ENCODE peak calls at places on chromosomes 3 and 15, in nine cellular contexts. One of them, this sample, is unnamed.
A peak's percentile ranks its signal among the peaks of the same experiment; 100 is the strongest.

GRCh38 chr3:72050048-72050632 is 265.2 kb upstream of the PROK2 start:
- DNase-seq in stomach: no peak
- DNase-seq in heart left ventricle: no peak
- DNase-seq in esophagus muscularis mucosa: no peak
- DNase-seq in body of pancreas: no peak
- DNase-seq in Peyer's patch: no peak
- DNase-seq in IMR-90: no peak
- DNase-seq in right lobe of liver: no peak
- DNase-seq in adrenal gland: no peak
- DNase-seq in this sample: no peak

GRCh38 chr3:108555966-108556581 is 33.2 kb downstream of the CIP2A start:
- DNase-seq in stomach: no peak
- DNase-seq in heart left ventricle: no peak
- DNase-seq in esophagus muscularis mucosa: no peak
- DNase-seq in body of pancreas: no peak
- DNase-seq in Peyer's patch: no peak
- DNase-seq in IMR-90: no peak
- DNase-seq in right lobe of liver: no peak
- DNase-seq in adrenal gland: no peak
- DNase-seq in this sample: no peak

GRCh38 chr3:8981296-8981695 is 18.0 kb upstream of the RAD18 start:
- DNase-seq in stomach: no peak
- DNase-seq in heart left ventricle: no peak
- DNase-seq in esophagus muscularis mucosa: no peak
- DNase-seq in body of pancreas: no peak
- DNase-seq in Peyer's patch: no peak
- DNase-seq in IMR-90: no peak
- DNase-seq in right lobe of liver: no peak
- DNase-seq in adrenal gland: no peak
- DNase-seq in this sample: no peak

GRCh38 chr3:38454884-38455638 is 1.4 kb downstream of the ACVR2B start:
- DNase-seq in stomach: peak; percentile 87
- DNase-seq in heart left ventricle: peak; percentile 82
- DNase-seq in esophagus muscularis mucosa: no peak
- DNase-seq in body of pancreas: peak; percentile 92
- DNase-seq in Peyer's patch: peak; percentile 83
- DNase-seq in IMR-90: peak; percentile 27
- DNase-seq in right lobe of liver: peak; percentile 91
- DNase-seq in adrenal gland: peak; percentile 87
- DNase-seq in this sample: peak; percentile 88

GRCh38 chr3:24477090-24477656 is 17.5 kb downstream of the THRB start:
- DNase-seq in stomach: no peak
- DNase-seq in heart left ventricle: no peak
- DNase-seq in esophagus muscularis mucosa: no peak
- DNase-seq in body of pancreas: no peak
- DNase-seq in Peyer's patch: no peak
- DNase-seq in IMR-90: no peak
- DNase-seq in right lobe of liver: no peak
- DNase-seq in adrenal gland: no peak
- DNase-seq in this sample: no peak

GRCh38 chr3:52532838-52533622 is 627 bp downstream of the NT5DC2 start:
- DNase-seq in stomach: peak; percentile 32
- DNase-seq in heart left ventricle: peak; percentile 48
- DNase-seq in esophagus muscularis mucosa: no peak
- DNase-seq in body of pancreas: no peak
- DNase-seq in Peyer's patch: peak; percentile 54
- DNase-seq in IMR-90: no peak
- DNase-seq in right lobe of liver: peak; percentile 49
- DNase-seq in adrenal gland: peak; percentile 52
- DNase-seq in this sample: no peak

GRCh38 chr15:36808401-36809160 is 229.2 kb downstream of the CDIN1 start:
- DNase-seq in stomach: peak; percentile 37
- DNase-seq in heart left ventricle: no peak
- DNase-seq in esophagus muscularis mucosa: no peak
- DNase-seq in body of pancreas: peak; percentile 61
- DNase-seq in Peyer's patch: no peak
- DNase-seq in IMR-90: peak; percentile 25
- DNase-seq in right lobe of liver: peak; percentile 85
- DNase-seq in adrenal gland: peak; percentile 14
- DNase-seq in this sample: peak; percentile 26

GRCh38 chr3:18225709-18226108 is 199.4 kb downstream of the SATB1 start:
- DNase-seq in stomach: no peak
- DNase-seq in heart left ventricle: no peak
- DNase-seq in esophagus muscularis mucosa: no peak
- DNase-seq in body of pancreas: no peak
- DNase-seq in Peyer's patch: no peak
- DNase-seq in IMR-90: no peak
- DNase-seq in right lobe of liver: no peak
- DNase-seq in adrenal gland: no peak
- DNase-seq in this sample: no peak

GRCh38 chr15:83890584-83890983 is 236.7 kb downstream of the ADAMTSL3 start:
- DNase-seq in stomach: no peak
- DNase-seq in heart left ventricle: peak; percentile 14
- DNase-seq in esophagus muscularis mucosa: no peak
- DNase-seq in body of pancreas: no peak
- DNase-seq in Peyer's patch: no peak
- DNase-seq in IMR-90: no peak
- DNase-seq in right lobe of liver: no peak
- DNase-seq in adrenal gland: no peak
- DNase-seq in this sample: peak; percentile 31

GRCh38 chr3:87260270-87260669 is 16.1 kb downstream of the POU1F1 start:
- DNase-seq in stomach: peak; percentile 38
- DNase-seq in heart left ventricle: no peak
- DNase-seq in esophagus muscularis mucosa: no peak
- DNase-seq in body of pancreas: peak; percentile 75
- DNase-seq in Peyer's patch: peak; percentile 67
- DNase-seq in IMR-90: peak; percentile 51
- DNase-seq in right lobe of liver: no peak
- DNase-seq in adrenal gland: peak; percentile 30
- DNase-seq in this sample: peak; percentile 26

GRCh38 chr15:77002954-77003912 is 8.3 kb downstream of the PSTPIP1 start:
- DNase-seq in stomach: peak; percentile 53
- DNase-seq in heart left ventricle: peak; percentile 55
- DNase-seq in esophagus muscularis mucosa: no peak
- DNase-seq in body of pancreas: no peak
- DNase-seq in Peyer's patch: peak; percentile 92
- DNase-seq in IMR-90: no peak
- DNase-seq in right lobe of liver: no peak
- DNase-seq in adrenal gland: peak; percentile 72
- DNase-seq in this sample: no peak

GRCh38 chr3:9947025-9947995 is 4.9 kb downstream of the PRRT3 start:
- DNase-seq in stomach: peak; percentile 81
- DNase-seq in heart left ventricle: peak; percentile 65
- DNase-seq in esophagus muscularis mucosa: no peak
- DNase-seq in body of pancreas: peak; percentile 88
- DNase-seq in Peyer's patch: peak; percentile 75
- DNase-seq in IMR-90: peak; percentile 33
- DNase-seq in right lobe of liver: peak; percentile 86
- DNase-seq in adrenal gland: peak; percentile 82
- DNase-seq in this sample: peak; percentile 74

GRCh38 chr3:119292666-119293065 is 1.5 kb upstream of the ARHGAP31 start:
- DNase-seq in stomach: no peak
- DNase-seq in heart left ventricle: no peak
- DNase-seq in esophagus muscularis mucosa: peak; percentile 24
- DNase-seq in body of pancreas: no peak
- DNase-seq in Peyer's patch: no peak
- DNase-seq in IMR-90: no peak
- DNase-seq in right lobe of liver: no peak
- DNase-seq in adrenal gland: no peak
- DNase-seq in this sample: no peak

GRCh38 chr3:183468424-183468823 is 40.0 kb upstream of the MCF2L2 start:
- DNase-seq in stomach: no peak
- DNase-seq in heart left ventricle: no peak
- DNase-seq in esophagus muscularis mucosa: no peak
- DNase-seq in body of pancreas: no peak
- DNase-seq in Peyer's patch: no peak
- DNase-seq in IMR-90: no peak
- DNase-seq in right lobe of liver: no peak
- DNase-seq in adrenal gland: no peak
- DNase-seq in this sample: no peak

GRCh38 chr3:11145888-11146287 is 8.4 kb upstream of the HRH1 start:
- DNase-seq in stomach: no peak
- DNase-seq in heart left ventricle: no peak
- DNase-seq in esophagus muscularis mucosa: no peak
- DNase-seq in body of pancreas: no peak
- DNase-seq in Peyer's patch: no peak
- DNase-seq in IMR-90: peak; percentile 95
- DNase-seq in right lobe of liver: no peak
- DNase-seq in adrenal gland: no peak
- DNase-seq in this sample: no peak

GRCh38 chr3:37689645-37690356 is 171.9 kb upstream of the CTDSPL start:
- DNase-seq in stomach: no peak
- DNase-seq in heart left ventricle: no peak
- DNase-seq in esophagus muscularis mucosa: no peak
- DNase-seq in body of pancreas: no peak
- DNase-seq in Peyer's patch: no peak
- DNase-seq in IMR-90: no peak
- DNase-seq in right lobe of liver: no peak
- DNase-seq in adrenal gland: no peak
- DNase-seq in this sample: no peak

GRCh38 chr3:15272431-15273196 is 59.8 kb downstream of the SH3BP5 start:
- DNase-seq in stomach: no peak
- DNase-seq in heart left ventricle: no peak
- DNase-seq in esophagus muscularis mucosa: no peak
- DNase-seq in body of pancreas: no peak
- DNase-seq in Peyer's patch: peak; percentile 47
- DNase-seq in IMR-90: no peak
- DNase-seq in right lobe of liver: peak; percentile 45
- DNase-seq in adrenal gland: peak; percentile 31
- DNase-seq in this sample: no peak

GRCh38 chr3:126782554-126782953 is 78.5 kb downstream of the CHCHD6 start:
- DNase-seq in stomach: no peak
- DNase-seq in heart left ventricle: no peak
- DNase-seq in esophagus muscularis mucosa: no peak
- DNase-seq in body of pancreas: no peak
- DNase-seq in Peyer's patch: peak; percentile 53
- DNase-seq in IMR-90: peak; percentile 87
- DNase-seq in right lobe of liver: no peak
- DNase-seq in adrenal gland: no peak
- DNase-seq in this sample: no peak
- H3K4me3 ChIP-seq in stomach: no peak overlapping the region
- H3K4me3 ChIP-seq in heart left ventricle: no peak overlapping the region
- H3K4me3 ChIP-seq in esophagus muscularis mucosa: no peak overlapping the region
- H3K4me3 ChIP-seq in body of pancreas: no peak overlapping the region
- H3K4me3 ChIP-seq in Peyer's patch: no peak overlapping the region
- H3K4me3 ChIP-seq in IMR-90: no peak overlapping the region
- H3K4me3 ChIP-seq in right lobe of liver: no peak overlapping the region
- H3K4me3 ChIP-seq in adrenal gland: no peak overlapping the region
- H3K4me3 ChIP-seq in this sample: no peak overlapping the region

GRCh38 chr3:58009026-58009748 is 965 bp downstream of the FLNB start:
- DNase-seq in stomach: peak; percentile 48
- DNase-seq in heart left ventricle: peak; percentile 28
- DNase-seq in esophagus muscularis mucosa: no peak
- DNase-seq in body of pancreas: peak; percentile 52
- DNase-seq in Peyer's patch: peak; percentile 77
- DNase-seq in IMR-90: no peak
- DNase-seq in right lobe of liver: peak; percentile 63
- DNase-seq in adrenal gland: no peak
- DNase-seq in this sample: no peak
- H3K4me1 ChIP-seq in stomach: peaks cover 62% of the 10 kb centered on the region
- H3K4me1 ChIP-seq in heart left ventricle: peaks cover 12% of the 10 kb centered on the region
- H3K4me1 ChIP-seq in esophagus muscularis mucosa: peaks cover 31% of the 10 kb centered on the region
- H3K4me1 ChIP-seq in body of pancreas: peaks cover 42% of the 10 kb centered on the region
- H3K4me1 ChIP-seq in Peyer's patch: no peaks in the 10 kb centered on the region
- H3K4me1 ChIP-seq in IMR-90: peaks cover 24% of the 10 kb centered on the region
- H3K4me1 ChIP-seq in right lobe of liver: no peaks in the 10 kb centered on the region
- H3K4me1 ChIP-seq in adrenal gland: peaks cover 22% of the 10 kb centered on the region
- H3K4me1 ChIP-seq in this sample: peaks cover 22% of the 10 kb centered on the region

GRCh38 chr3:41198950-41199865 is at the start of gene CTNNB1:
- DNase-seq in stomach: peak; percentile 95
- DNase-seq in heart left ventricle: peak; percentile 94
- DNase-seq in esophagus muscularis mucosa: peak; percentile 98
- DNase-seq in body of pancreas: peak; percentile 94
- DNase-seq in Peyer's patch: peak; percentile 97
- DNase-seq in IMR-90: peak; percentile 95
- DNase-seq in right lobe of liver: peak; percentile 94
- DNase-seq in adrenal gland: peak; percentile 93
- DNase-seq in this sample: peak; percentile 94
- TF ChIP-seq POLR2A in stomach: peak; percentile 98
- TF ChIP-seq POLR2A in heart left ventricle: peak; percentile 93
- TF ChIP-seq POLR2A in esophagus muscularis mucosa: peak; percentile 92
- TF ChIP-seq POLR2A in body of pancreas: peak; percentile 100
- TF ChIP-seq POLR2A in Peyer's patch: peak; percentile 99
- TF ChIP-seq POLR2A in IMR-90: peak; percentile 99
- TF ChIP-seq POLR2A in right lobe of liver: peak; percentile 99
- TF ChIP-seq POLR2A in adrenal gland: peak; percentile 99
- TF ChIP-seq POLR2A in this sample: peak; percentile 90

GRCh38 chr3:169144691-169145090 is 518.8 kb downstream of the MECOM start:
- DNase-seq in stomach: no peak
- DNase-seq in heart left ventricle: no peak
- DNase-seq in esophagus muscularis mucosa: no peak
- DNase-seq in body of pancreas: no peak
- DNase-seq in Peyer's patch: no peak
- DNase-seq in IMR-90: peak; percentile 26
- DNase-seq in right lobe of liver: no peak
- DNase-seq in adrenal gland: no peak
- DNase-seq in this sample: no peak

GRCh38 chr3:169144271-169144670 is 519.2 kb downstream of the MECOM start:
- DNase-seq in stomach: no peak
- DNase-seq in heart left ventricle: no peak
- DNase-seq in esophagus muscularis mucosa: no peak
- DNase-seq in body of pancreas: no peak
- DNase-seq in Peyer's patch: no peak
- DNase-seq in IMR-90: no peak
- DNase-seq in right lobe of liver: no peak
- DNase-seq in adrenal gland: no peak
- DNase-seq in this sample: no peak

GRCh38 chr3:169146112-169146665 is 517.3 kb downstream of the MECOM start:
- DNase-seq in stomach: peak; percentile 73
- DNase-seq in heart left ventricle: peak; percentile 45
- DNase-seq in esophagus muscularis mucosa: no peak
- DNase-seq in body of pancreas: peak; percentile 81
- DNase-seq in Peyer's patch: peak; percentile 61
- DNase-seq in IMR-90: peak; percentile 64
- DNase-seq in right lobe of liver: peak; percentile 58
- DNase-seq in adrenal gland: no peak
- DNase-seq in this sample: peak; percentile 68

GRCh38 chr3:169145551-169145950 is 518.0 kb downstream of the MECOM start:
- DNase-seq in stomach: no peak
- DNase-seq in heart left ventricle: no peak
- DNase-seq in esophagus muscularis mucosa: no peak
- DNase-seq in body of pancreas: no peak
- DNase-seq in Peyer's patch: no peak
- DNase-seq in IMR-90: no peak
- DNase-seq in right lobe of liver: no peak
- DNase-seq in adrenal gland: no peak
- DNase-seq in this sample: no peak

DNA sequence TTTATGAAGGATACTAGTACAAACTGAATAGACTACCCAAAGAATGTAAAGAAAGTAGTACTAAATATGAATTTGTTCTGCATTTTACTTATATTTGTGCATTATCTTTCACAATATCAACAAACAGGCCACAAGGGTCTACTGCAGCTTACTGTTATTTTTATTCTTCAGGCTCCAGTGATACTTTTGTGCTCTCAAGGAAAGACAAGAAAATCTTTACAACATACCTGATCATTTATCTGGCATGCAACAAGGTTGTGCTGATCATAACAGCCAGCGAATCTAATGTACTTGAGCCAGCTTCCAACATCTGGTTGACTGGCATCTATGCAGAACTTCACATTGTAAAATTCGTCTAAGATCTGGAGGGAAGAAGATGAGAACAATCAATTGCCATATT is 520.0 kb downstream of the MECOM start:
- DNase-seq in stomach: no peak
- DNase-seq in heart left ventricle: no peak
- DNase-seq in esophagus muscularis mucosa: no peak
- DNase-seq in body of pancreas: no peak
- DNase-seq in Peyer's patch: no peak
- DNase-seq in IMR-90: no peak
- DNase-seq in right lobe of liver: no peak
- DNase-seq in adrenal gland: no peak
- DNase-seq in this sample: no peak
- H3K4me3 ChIP-seq in stomach: peak overlapping the region; percentile 55
- H3K4me3 ChIP-seq in heart left ventricle: peak overlapping the region; percentile 56
- H3K4me3 ChIP-seq in esophagus muscularis mucosa: peak overlapping the region; percentile 15
- H3K4me3 ChIP-seq in body of pancreas: no peak overlapping the region
- H3K4me3 ChIP-seq in Peyer's patch: no peak overlapping the region
- H3K4me3 ChIP-seq in IMR-90: no peak overlapping the region
- H3K4me3 ChIP-seq in right lobe of liver: no peak overlapping the region
- H3K4me3 ChIP-seq in adrenal gland: no peak overlapping the region
- H3K4me3 ChIP-seq in this sample: no peak overlapping the region